ENCODE peak calls at places on chromosome 5, in five cellular contexts. One of them, this sample, is unnamed.
A peak's percentile ranks its signal among the peaks of the same experiment; 100 is the strongest.

GRCh38 chr5:8829322-8830029 is 716.4 kb downstream of the SEMA5A start:
- DNase-seq in esophagus muscularis mucosa: no peak
- DNase-seq in AG10803: peak; percentile 96
- DNase-seq in heart left ventricle: no peak
- DNase-seq in HepG2: no peak
- DNase-seq in this sample: peak; percentile 99

GRCh38 chr5:56565693-56566092 is 249.7 kb upstream of the MAP3K1 start:
- DNase-seq in HepG2: no peak
- DNase-seq in AG10803: no peak
- DNase-seq in heart left ventricle: no peak
- DNase-seq in esophagus muscularis mucosa: no peak
- DNase-seq in this sample: no peak

GRCh38 chr5:127564002-127564769 is 46.7 kb downstream of the PRRC1 start:
- DNase-seq in HepG2: peak; percentile 57
- DNase-seq in AG10803: peak; percentile 60
- DNase-seq in heart left ventricle: peak; percentile 25
- DNase-seq in esophagus muscularis mucosa: no peak
- DNase-seq in this sample: peak; percentile 56

GRCh38 chr5:9698125-9698848 is 68.1 kb upstream of the TAS2R1 start:
- DNase-seq in heart left ventricle: no peak
- DNase-seq in HepG2: no peak
- DNase-seq in AG10803: peak; percentile 94
- DNase-seq in esophagus muscularis mucosa: no peak
- DNase-seq in this sample: peak; percentile 36

GRCh38 chr5:173689171-173689676 is 72.8 kb upstream of the BOD1 start:
- DNase-seq in heart left ventricle: no peak
- DNase-seq in HepG2: peak; percentile 90
- DNase-seq in AG10803: no peak
- DNase-seq in esophagus muscularis mucosa: no peak
- DNase-seq in this sample: no peak

GRCh38 chr5:6780802-6781391 is 67.7 kb downstream of the TENT4A start:
- DNase-seq in heart left ventricle: no peak
- DNase-seq in esophagus muscularis mucosa: no peak
- DNase-seq in HepG2: peak; percentile 16
- DNase-seq in AG10803: no peak
- DNase-seq in this sample: no peak

GRCh38 chr5:56339732-56340131 is 106.6 kb upstream of the ANKRD55 start:
- DNase-seq in AG10803: no peak
- DNase-seq in heart left ventricle: no peak
- DNase-seq in esophagus muscularis mucosa: no peak
- DNase-seq in HepG2: no peak
- DNase-seq in this sample: no peak

GRCh38 chr5:149635394-149635793 is 54.1 kb downstream of the ARHGEF37 start:
- DNase-seq in HepG2: no peak
- DNase-seq in heart left ventricle: no peak
- DNase-seq in AG10803: no peak
- DNase-seq in esophagus muscularis mucosa: no peak
- DNase-seq in this sample: peak; percentile 43

GRCh38 chr5:1449081-1449630 is 3.9 kb upstream of the SLC6A3 start:
- DNase-seq in AG10803: no peak
- DNase-seq in heart left ventricle: no peak
- DNase-seq in HepG2: no peak
- DNase-seq in esophagus muscularis mucosa: no peak
- DNase-seq in this sample: no peak

GRCh38 chr5:40383719-40384651 is 295.7 kb upstream of the PTGER4 start:
- DNase-seq in heart left ventricle: no peak
- DNase-seq in HepG2: no peak
- DNase-seq in AG10803: peak; percentile 66
- DNase-seq in esophagus muscularis mucosa: no peak
- DNase-seq in this sample: peak; percentile 82

GRCh38 chr5:28215091-28215490 is 1176.7 kb upstream of the CDH9 start:
- DNase-seq in AG10803: no peak
- DNase-seq in heart left ventricle: no peak
- DNase-seq in esophagus muscularis mucosa: no peak
- DNase-seq in HepG2: no peak
- DNase-seq in this sample: no peak

GRCh38 chr5:39948867-39949468 is 524.2 kb upstream of the DAB2 start:
- DNase-seq in HepG2: peak; percentile 68
- DNase-seq in heart left ventricle: peak; percentile 44
- DNase-seq in esophagus muscularis mucosa: no peak
- DNase-seq in AG10803: peak; percentile 73
- DNase-seq in this sample: peak; percentile 71

GRCh38 chr5:154191467-154192261 is 1.1 kb downstream of the GALNT10 start:
- DNase-seq in HepG2: no peak
- DNase-seq in esophagus muscularis mucosa: no peak
- DNase-seq in heart left ventricle: no peak
- DNase-seq in AG10803: peak; percentile 45
- DNase-seq in this sample: no peak

GRCh38 chr5:167573274-167574127 is 717.9 kb upstream of the WWC1 start:
- DNase-seq in AG10803: peak; percentile 74
- DNase-seq in esophagus muscularis mucosa: no peak
- DNase-seq in HepG2: no peak
- DNase-seq in heart left ventricle: no peak
- DNase-seq in this sample: peak; percentile 38
- TF ChIP-seq CTCF in AG10803: peak; percentile 26
- TF ChIP-seq CTCF in esophagus muscularis mucosa: no peak
- TF ChIP-seq CTCF in HepG2: no peak
- TF ChIP-seq CTCF in heart left ventricle: no peak
- TF ChIP-seq CTCF in this sample: peak; percentile 36

DNA sequence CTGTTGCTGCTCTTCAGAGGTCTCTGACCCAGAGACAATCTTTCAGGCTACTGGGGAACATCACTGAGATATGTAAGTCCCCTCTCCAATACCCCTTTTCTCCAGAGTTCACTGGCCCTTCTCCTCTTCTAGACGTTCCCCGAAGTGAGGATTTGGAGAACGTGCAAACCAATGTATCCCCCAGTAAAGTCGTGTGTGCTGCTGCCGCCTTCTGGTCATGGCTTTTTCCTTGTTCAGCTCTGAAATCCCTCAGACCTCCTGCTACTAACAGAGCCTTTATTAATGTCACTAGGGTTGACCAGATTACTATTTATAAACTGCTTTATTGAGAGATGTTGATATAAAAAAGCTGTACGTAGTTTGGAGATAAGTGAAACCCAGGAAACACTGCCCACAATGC is 1028.6 kb downstream of the CDH9 start:
- DNase-seq in HepG2: no peak
- DNase-seq in AG10803: no peak
- DNase-seq in esophagus muscularis mucosa: no peak
- DNase-seq in heart left ventricle: no peak
- DNase-seq in this sample: no peak
- TF ChIP-seq CTCF in HepG2: peak; percentile 24
- TF ChIP-seq CTCF in AG10803: no peak
- TF ChIP-seq CTCF in esophagus muscularis mucosa: no peak
- TF ChIP-seq CTCF in heart left ventricle: no peak
- TF ChIP-seq CTCF in this sample: no peak

DNA sequence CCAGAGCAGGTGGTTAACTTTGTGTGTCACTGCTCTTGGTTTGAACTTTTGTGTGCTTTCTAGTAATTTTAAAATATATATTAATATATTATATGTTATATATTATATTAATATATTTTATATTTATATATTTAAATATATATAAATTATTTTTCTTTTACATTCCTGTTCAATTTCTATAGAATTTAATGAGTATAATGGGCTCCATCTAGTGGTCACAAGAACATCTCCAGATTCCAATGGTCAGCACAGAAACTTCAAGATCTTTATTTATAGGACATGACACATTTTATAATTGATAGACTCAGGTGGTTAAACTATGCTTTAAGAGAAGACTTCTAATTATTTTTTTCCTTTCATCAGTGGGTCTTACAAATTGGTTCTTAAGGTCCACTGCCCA is 39.1 kb downstream of the COL23A1 start:
- DNase-seq in esophagus muscularis mucosa: no peak
- DNase-seq in heart left ventricle: no peak
- DNase-seq in AG10803: peak; percentile 43
- DNase-seq in HepG2: peak; percentile 18
- DNase-seq in this sample: no peak
- TF ChIP-seq CTCF in esophagus muscularis mucosa: peak; percentile 58
- TF ChIP-seq CTCF in heart left ventricle: peak; percentile 32
- TF ChIP-seq CTCF in AG10803: peak; percentile 55
- TF ChIP-seq CTCF in HepG2: peak; percentile 11
- TF ChIP-seq CTCF in this sample: peak; percentile 30

DNA sequence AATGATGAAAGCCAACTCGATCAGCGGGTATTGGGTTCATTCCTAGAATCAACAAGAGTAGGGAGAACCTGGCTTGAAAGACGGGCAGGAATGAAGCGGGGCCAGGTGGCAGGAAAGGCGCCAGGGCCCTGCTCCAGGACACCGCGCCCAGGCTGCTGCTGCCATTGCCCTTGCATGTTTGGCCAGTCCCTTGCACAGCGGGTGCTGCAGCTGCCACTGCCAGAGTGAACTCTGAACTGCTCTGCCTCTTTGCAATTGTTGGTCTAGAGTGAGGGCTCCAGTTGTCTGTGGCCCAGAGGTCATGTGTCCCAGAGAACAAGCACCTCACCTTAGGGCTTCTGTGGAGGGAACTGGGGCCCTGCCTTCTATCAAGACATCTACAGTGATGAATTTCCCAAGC is 24.0 kb upstream of the CARTPT start:
- DNase-seq in esophagus muscularis mucosa: no peak
- DNase-seq in heart left ventricle: no peak
- DNase-seq in HepG2: peak; percentile 89
- DNase-seq in AG10803: no peak
- DNase-seq in this sample: no peak
- TF ChIP-seq CTCF in esophagus muscularis mucosa: no peak
- TF ChIP-seq CTCF in heart left ventricle: no peak
- TF ChIP-seq CTCF in HepG2: peak; percentile 22
- TF ChIP-seq CTCF in AG10803: no peak
- TF ChIP-seq CTCF in this sample: no peak

GRCh38 chr5:120464627-120465280 is 654 bp downstream of the PRR16 start:
- DNase-seq in heart left ventricle: peak; percentile 37
- DNase-seq in esophagus muscularis mucosa: no peak
- DNase-seq in AG10803: peak; percentile 81
- DNase-seq in HepG2: no peak
- DNase-seq in this sample: peak; percentile 47
- TF ChIP-seq CTCF in heart left ventricle: no peak
- TF ChIP-seq CTCF in esophagus muscularis mucosa: no peak
- TF ChIP-seq CTCF in AG10803: no peak
- TF ChIP-seq CTCF in HepG2: no peak
- TF ChIP-seq CTCF in this sample: no peak

GRCh38 chr5:16464664-16465543 is 696 bp downstream of the ZNF622 start:
- DNase-seq in esophagus muscularis mucosa: no peak
- DNase-seq in HepG2: no peak
- DNase-seq in AG10803: no peak
- DNase-seq in heart left ventricle: no peak
- DNase-seq in this sample: no peak
- TF ChIP-seq CTCF in esophagus muscularis mucosa: no peak
- TF ChIP-seq CTCF in HepG2: no peak
- TF ChIP-seq CTCF in AG10803: peak; percentile 15
- TF ChIP-seq CTCF in heart left ventricle: no peak
- TF ChIP-seq CTCF in this sample: peak; percentile 20

GRCh38 chr5:73607228-73607627 is 18.8 kb upstream of the ARHGEF28 start:
- DNase-seq in HepG2: no peak
- DNase-seq in esophagus muscularis mucosa: no peak
- DNase-seq in heart left ventricle: no peak
- DNase-seq in AG10803: no peak
- DNase-seq in this sample: no peak

GRCh38 chr5:73605223-73606087 is 20.5 kb upstream of the ARHGEF28 start:
- DNase-seq in AG10803: no peak
- DNase-seq in heart left ventricle: no peak
- DNase-seq in HepG2: peak; percentile 76
- DNase-seq in esophagus muscularis mucosa: no peak
- DNase-seq in this sample: peak; percentile 62

GRCh38 chr5:73603998-73604397 is 22.0 kb upstream of the ARHGEF28 start:
- DNase-seq in HepG2: no peak
- DNase-seq in AG10803: no peak
- DNase-seq in esophagus muscularis mucosa: no peak
- DNase-seq in heart left ventricle: no peak
- DNase-seq in this sample: peak; percentile 44

GRCh38 chr5:73606206-73606753 is 19.7 kb upstream of the ARHGEF28 start:
- DNase-seq in HepG2: no peak
- DNase-seq in heart left ventricle: no peak
- DNase-seq in AG10803: no peak
- DNase-seq in esophagus muscularis mucosa: no peak
- DNase-seq in this sample: no peak
- TF ChIP-seq CTCF in HepG2: no peak
- TF ChIP-seq CTCF in heart left ventricle: no peak
- TF ChIP-seq CTCF in AG10803: no peak
- TF ChIP-seq CTCF in esophagus muscularis mucosa: no peak
- TF ChIP-seq CTCF in this sample: no peak

GRCh38 chr5:133321286-133321832 is 269.5 kb downstream of the HSPA4 start:
- DNase-seq in heart left ventricle: no peak
- DNase-seq in esophagus muscularis mucosa: no peak
- DNase-seq in AG10803: no peak
- DNase-seq in HepG2: no peak
- DNase-seq in this sample: no peak

GRCh38 chr5:133319244-133319643 is 267.4 kb downstream of the HSPA4 start:
- DNase-seq in AG10803: no peak
- DNase-seq in heart left ventricle: no peak
- DNase-seq in HepG2: no peak
- DNase-seq in esophagus muscularis mucosa: no peak
- DNase-seq in this sample: no peak

GRCh38 chr5:133321833-133322420 is 270.1 kb downstream of the HSPA4 start:
- DNase-seq in esophagus muscularis mucosa: no peak
- DNase-seq in AG10803: no peak
- DNase-seq in heart left ventricle: no peak
- DNase-seq in HepG2: no peak
- DNase-seq in this sample: no peak

GRCh38 chr5:133317558-133317957 is 265.7 kb downstream of the HSPA4 start:
- DNase-seq in heart left ventricle: no peak
- DNase-seq in AG10803: no peak
- DNase-seq in HepG2: no peak
- DNase-seq in esophagus muscularis mucosa: no peak
- DNase-seq in this sample: no peak

GRCh38 chr5:133319905-133320520 is 268.2 kb downstream of the HSPA4 start:
- DNase-seq in HepG2: no peak
- DNase-seq in AG10803: no peak
- DNase-seq in heart left ventricle: no peak
- DNase-seq in esophagus muscularis mucosa: no peak
- DNase-seq in this sample: no peak
- TF ChIP-seq CTCF in HepG2: peak; percentile 41
- TF ChIP-seq CTCF in AG10803: peak; percentile 12
- TF ChIP-seq CTCF in heart left ventricle: no peak
- TF ChIP-seq CTCF in esophagus muscularis mucosa: no peak
- TF ChIP-seq CTCF in this sample: peak; percentile 29

This sample was measured in brain microvascular endothelial cell.